ENCODE peak calls at places on chromosome 19, in six cellular contexts. One of them, this sample, is unnamed.

GRCh38 chr19:40745402-40745780 is 4.9 kb downstream of the ACTMAP start:
- DNase-seq in immature natural killer cell: no peak
- DNase-seq in A172: no peak
- DNase-seq in ovary: no peak
- DNase-seq in neural crest cell: no peak
- DNase-seq in NCI-H1092: no peak
- DNase-seq in this sample: no peak

GRCh38 chr19:55258476-55258827 is 365 bp downstream of the PPP6R1 start:
- DNase-seq in A172: no peak
- DNase-seq in immature natural killer cell: no peak
- DNase-seq in ovary: no peak
- DNase-seq in neural crest cell: peak
- DNase-seq in NCI-H1092: no peak
- DNase-seq in this sample: no peak

GRCh38 chr19:51531349-51532315 is at the start of gene SIGLEC6:
- DNase-seq in ovary: no peak
- DNase-seq in immature natural killer cell: peak
- DNase-seq in A172: no peak
- DNase-seq in neural crest cell: no peak
- DNase-seq in NCI-H1092: no peak
- DNase-seq in this sample: no peak

GRCh38 chr19:39031368-39032163 is 783 bp downstream of the FBXO27 start:
- DNase-seq in ovary: peak
- DNase-seq in NCI-H1092: peak
- DNase-seq in immature natural killer cell: peak
- DNase-seq in neural crest cell: peak
- DNase-seq in A172: peak
- DNase-seq in this sample: peak

GRCh38 chr19:35641515-35642151 is at the start of gene ETV2:
- DNase-seq in A172: no peak
- DNase-seq in ovary: peak
- DNase-seq in neural crest cell: peak
- DNase-seq in immature natural killer cell: peak
- DNase-seq in NCI-H1092: no peak
- DNase-seq in this sample: no peak

GRCh38 chr19:29884044-29884443 is 58.0 kb upstream of the URI1 start:
- DNase-seq in ovary: no peak
- DNase-seq in neural crest cell: no peak
- DNase-seq in A172: no peak
- DNase-seq in immature natural killer cell: no peak
- DNase-seq in NCI-H1092: no peak
- DNase-seq in this sample: no peak

GRCh38 chr19:15198006-15198356 is 2.8 kb downstream of the NOTCH3 start:
- DNase-seq in NCI-H1092: no peak
- DNase-seq in immature natural killer cell: no peak
- DNase-seq in ovary: no peak
- DNase-seq in neural crest cell: no peak
- DNase-seq in A172: no peak
- DNase-seq in this sample: no peak

GRCh38 chr19:677601-678380 is 1.6 kb downstream of the FSTL3 start:
- DNase-seq in neural crest cell: no peak
- DNase-seq in immature natural killer cell: no peak
- DNase-seq in ovary: peak
- DNase-seq in NCI-H1092: no peak
- DNase-seq in A172: peak
- DNase-seq in this sample: no peak

GRCh38 chr19:54473983-54474382 is 887 bp upstream of the CDC42EP5 start:
- DNase-seq in A172: no peak
- DNase-seq in NCI-H1092: no peak
- DNase-seq in immature natural killer cell: no peak
- DNase-seq in neural crest cell: no peak
- DNase-seq in ovary: no peak
- DNase-seq in this sample: no peak

GRCh38 chr19:5321066-5321642 is 19.5 kb downstream of the PTPRS start:
- DNase-seq in immature natural killer cell: no peak
- DNase-seq in neural crest cell: no peak
- DNase-seq in ovary: no peak
- DNase-seq in A172: no peak
- DNase-seq in NCI-H1092: no peak
- DNase-seq in this sample: no peak

GRCh38 chr19:4740092-4740491 is 16.4 kb upstream of the DPP9 start:
- DNase-seq in A172: no peak
- DNase-seq in NCI-H1092: no peak
- DNase-seq in ovary: no peak
- DNase-seq in neural crest cell: no peak
- DNase-seq in immature natural killer cell: no peak
- DNase-seq in this sample: no peak

GRCh38 chr19:5585461-5586299 is 17.9 kb upstream of the TINCR start:
- DNase-seq in NCI-H1092: no peak
- DNase-seq in A172: no peak
- DNase-seq in ovary: peak
- DNase-seq in neural crest cell: no peak
- DNase-seq in immature natural killer cell: no peak
- DNase-seq in this sample: peak

GRCh38 chr19:16886305-16886880 is 2.4 kb upstream of the F2RL3 start:
- DNase-seq in ovary: peak
- DNase-seq in immature natural killer cell: no peak
- DNase-seq in A172: no peak
- DNase-seq in neural crest cell: no peak
- DNase-seq in NCI-H1092: no peak
- DNase-seq in this sample: no peak

GRCh38 chr19:7976461-7976860 is 29.0 kb downstream of the ELAVL1 start:
- DNase-seq in A172: no peak
- DNase-seq in NCI-H1092: no peak
- DNase-seq in neural crest cell: no peak
- DNase-seq in immature natural killer cell: no peak
- DNase-seq in ovary: no peak
- DNase-seq in this sample: no peak

GRCh38 chr19:51194527-51195315 is 30.2 kb upstream of the CD33 start:
- DNase-seq in immature natural killer cell: peak
- DNase-seq in ovary: no peak
- DNase-seq in A172: no peak
- DNase-seq in neural crest cell: no peak
- DNase-seq in NCI-H1092: no peak
- DNase-seq in this sample: no peak

GRCh38 chr19:2905918-2906519 is 5.3 kb downstream of the ZNF57 start:
- DNase-seq in NCI-H1092: no peak
- DNase-seq in neural crest cell: no peak
- DNase-seq in ovary: no peak
- DNase-seq in immature natural killer cell: no peak
- DNase-seq in A172: no peak
- DNase-seq in this sample: no peak

GRCh38 chr19:46287585-46287984 is 9.3 kb upstream of the HIF3A start:
- DNase-seq in immature natural killer cell: no peak
- DNase-seq in A172: no peak
- DNase-seq in NCI-H1092: no peak
- DNase-seq in ovary: no peak
- DNase-seq in neural crest cell: no peak
- DNase-seq in this sample: no peak

GRCh38 chr19:40279120-40279551 is 6.0 kb downstream of the AKT2 start:
- DNase-seq in ovary: peak
- DNase-seq in neural crest cell: no peak
- DNase-seq in NCI-H1092: no peak
- DNase-seq in A172: no peak
- DNase-seq in immature natural killer cell: no peak
- DNase-seq in this sample: peak

GRCh38 chr19:15323496-15324235 is 8.7 kb downstream of the BRD4 start:
- DNase-seq in A172: no peak
- DNase-seq in neural crest cell: no peak
- DNase-seq in ovary: peak
- DNase-seq in immature natural killer cell: no peak
- DNase-seq in NCI-H1092: no peak
- DNase-seq in this sample: no peak

GRCh38 chr19:2051771-2052704 is 994 bp upstream of the MKNK2 start:
- DNase-seq in neural crest cell: no peak
- DNase-seq in ovary: peak
- DNase-seq in immature natural killer cell: peak
- DNase-seq in NCI-H1092: no peak
- DNase-seq in A172: no peak
- DNase-seq in this sample: no peak

GRCh38 chr19:2334986-2335846 is 6.7 kb downstream of the SPPL2B start:
- DNase-seq in ovary: no peak
- DNase-seq in immature natural killer cell: peak
- DNase-seq in A172: no peak
- DNase-seq in neural crest cell: no peak
- DNase-seq in NCI-H1092: no peak
- DNase-seq in this sample: no peak

GRCh38 chr19:53537523-53538377 is at the start of gene ZNF331:
- DNase-seq in A172: no peak
- DNase-seq in immature natural killer cell: peak
- DNase-seq in neural crest cell: peak
- DNase-seq in ovary: peak
- DNase-seq in NCI-H1092: peak
- DNase-seq in this sample: peak

GRCh38 chr19:1066251-1066747 is 668 bp upstream of the ARHGAP45 start:
- DNase-seq in neural crest cell: no peak
- DNase-seq in A172: peak
- DNase-seq in NCI-H1092: no peak
- DNase-seq in ovary: no peak
- DNase-seq in immature natural killer cell: no peak
- DNase-seq in this sample: no peak

This sample was measured in C1 segment of cervical spinal cord.